ENCODE peak calls at places on chromosomes 16 and 17, in six cellular contexts. One of them, this sample, is unnamed.
A peak's percentile ranks its signal among the peaks of the same experiment; 100 is the strongest.

GRCh38 chr16:56632160-56632847 is at the start of gene MT1M:
- DNase-seq in SK-N-SH: peak; percentile 66
- DNase-seq in fibroblast of lung: no peak
- DNase-seq in cardiac muscle cell: peak; percentile 21
- DNase-seq in right lobe of liver: peak; percentile 72
- DNase-seq in left ventricle myocardium inferior: peak; percentile 72
- DNase-seq in this sample: peak; percentile 86

GRCh38 chr16:69928856-69929400 is 22.2 kb upstream of the CLEC18A start:
- DNase-seq in cardiac muscle cell: no peak
- DNase-seq in right lobe of liver: no peak
- DNase-seq in SK-N-SH: no peak
- DNase-seq in fibroblast of lung: no peak
- DNase-seq in left ventricle myocardium inferior: no peak
- DNase-seq in this sample: no peak

GRCh38 chr17:62869885-62870580 is 61.9 kb upstream of the MARCHF10 start:
- DNase-seq in SK-N-SH: peak; percentile 81
- DNase-seq in cardiac muscle cell: peak; percentile 80
- DNase-seq in right lobe of liver: no peak
- DNase-seq in left ventricle myocardium inferior: no peak
- DNase-seq in fibroblast of lung: peak; percentile 55
- DNase-seq in this sample: no peak

GRCh38 chr17:78351449-78352006 is 8.3 kb downstream of the SOCS3 start:
- DNase-seq in SK-N-SH: no peak
- DNase-seq in left ventricle myocardium inferior: peak; percentile 96
- DNase-seq in fibroblast of lung: peak; percentile 100
- DNase-seq in cardiac muscle cell: peak; percentile 100
- DNase-seq in right lobe of liver: peak; percentile 97
- DNase-seq in this sample: peak; percentile 94

GRCh38 chr16:19502395-19503131 is 19.3 kb downstream of the GDE1 start:
- DNase-seq in cardiac muscle cell: peak; percentile 86
- DNase-seq in right lobe of liver: peak; percentile 69
- DNase-seq in fibroblast of lung: peak; percentile 84
- DNase-seq in left ventricle myocardium inferior: peak; percentile 36
- DNase-seq in SK-N-SH: peak; percentile 66
- DNase-seq in this sample: no peak

GRCh38 chr16:70647461-70648359 is 1.4 kb downstream of the IL34 start:
- DNase-seq in right lobe of liver: no peak
- DNase-seq in cardiac muscle cell: peak; percentile 15
- DNase-seq in SK-N-SH: no peak
- DNase-seq in left ventricle myocardium inferior: no peak
- DNase-seq in fibroblast of lung: no peak
- DNase-seq in this sample: no peak

GRCh38 chr16:51431517-51432241 is 280.6 kb upstream of the SALL1 start:
- DNase-seq in cardiac muscle cell: peak; percentile 95
- DNase-seq in right lobe of liver: peak; percentile 38
- DNase-seq in fibroblast of lung: peak; percentile 97
- DNase-seq in SK-N-SH: peak; percentile 2
- DNase-seq in left ventricle myocardium inferior: no peak
- DNase-seq in this sample: no peak

GRCh38 chr17:61400786-61401279 is 1.2 kb downstream of the TBX2 start:
- DNase-seq in right lobe of liver: no peak
- DNase-seq in fibroblast of lung: peak; percentile 24
- DNase-seq in left ventricle myocardium inferior: no peak
- DNase-seq in cardiac muscle cell: peak; percentile 52
- DNase-seq in SK-N-SH: peak; percentile 77
- DNase-seq in this sample: no peak

GRCh38 chr16:28218109-28218508 is 6.3 kb upstream of the XPO6 start:
- DNase-seq in left ventricle myocardium inferior: no peak
- DNase-seq in SK-N-SH: no peak
- DNase-seq in cardiac muscle cell: peak; percentile 76
- DNase-seq in fibroblast of lung: peak; percentile 54
- DNase-seq in right lobe of liver: no peak
- DNase-seq in this sample: peak; percentile 36

GRCh38 chr16:4664538-4665418 is 28.6 kb upstream of the NUDT16L1 start:
- DNase-seq in fibroblast of lung: peak; percentile 10
- DNase-seq in right lobe of liver: peak; percentile 84
- DNase-seq in cardiac muscle cell: no peak
- DNase-seq in SK-N-SH: no peak
- DNase-seq in left ventricle myocardium inferior: peak; percentile 45
- DNase-seq in this sample: peak; percentile 75

GRCh38 chr16:4659363-4660353 is 33.7 kb upstream of the NUDT16L1 start:
- DNase-seq in cardiac muscle cell: no peak
- DNase-seq in left ventricle myocardium inferior: no peak
- DNase-seq in SK-N-SH: no peak
- DNase-seq in fibroblast of lung: no peak
- DNase-seq in right lobe of liver: no peak
- DNase-seq in this sample: no peak

GRCh38 chr16:4663756-4664465 is 29.5 kb upstream of the NUDT16L1 start:
- DNase-seq in left ventricle myocardium inferior: peak; percentile 53
- DNase-seq in fibroblast of lung: no peak
- DNase-seq in right lobe of liver: peak; percentile 88
- DNase-seq in cardiac muscle cell: peak; percentile 51
- DNase-seq in SK-N-SH: no peak
- DNase-seq in this sample: no peak

GRCh38 chr16:4660454-4661007 is 32.8 kb upstream of the NUDT16L1 start:
- DNase-seq in left ventricle myocardium inferior: peak; percentile 51
- DNase-seq in fibroblast of lung: peak; percentile 23
- DNase-seq in right lobe of liver: peak; percentile 79
- DNase-seq in SK-N-SH: peak; percentile 50
- DNase-seq in cardiac muscle cell: peak; percentile 64
- DNase-seq in this sample: peak; percentile 82

GRCh38 chr16:4661661-4662060 is 31.7 kb upstream of the NUDT16L1 start:
- DNase-seq in SK-N-SH: no peak
- DNase-seq in fibroblast of lung: no peak
- DNase-seq in right lobe of liver: no peak
- DNase-seq in cardiac muscle cell: no peak
- DNase-seq in left ventricle myocardium inferior: no peak
- DNase-seq in this sample: peak; percentile 78
- H3K36me3 ChIP-seq in SK-N-SH: no peaks in the 10 kb centered on the region
- H3K36me3 ChIP-seq in fibroblast of lung: peaks cover 12% of the 10 kb centered on the region
- H3K36me3 ChIP-seq in right lobe of liver: no peaks in the 10 kb centered on the region
- H3K36me3 ChIP-seq in cardiac muscle cell: peaks cover 8% of the 10 kb centered on the region
- H3K36me3 ChIP-seq in left ventricle myocardium inferior: peaks cover 43% of the 10 kb centered on the region
- H3K36me3 ChIP-seq in this sample: no peaks in the 10 kb centered on the region

DNA sequence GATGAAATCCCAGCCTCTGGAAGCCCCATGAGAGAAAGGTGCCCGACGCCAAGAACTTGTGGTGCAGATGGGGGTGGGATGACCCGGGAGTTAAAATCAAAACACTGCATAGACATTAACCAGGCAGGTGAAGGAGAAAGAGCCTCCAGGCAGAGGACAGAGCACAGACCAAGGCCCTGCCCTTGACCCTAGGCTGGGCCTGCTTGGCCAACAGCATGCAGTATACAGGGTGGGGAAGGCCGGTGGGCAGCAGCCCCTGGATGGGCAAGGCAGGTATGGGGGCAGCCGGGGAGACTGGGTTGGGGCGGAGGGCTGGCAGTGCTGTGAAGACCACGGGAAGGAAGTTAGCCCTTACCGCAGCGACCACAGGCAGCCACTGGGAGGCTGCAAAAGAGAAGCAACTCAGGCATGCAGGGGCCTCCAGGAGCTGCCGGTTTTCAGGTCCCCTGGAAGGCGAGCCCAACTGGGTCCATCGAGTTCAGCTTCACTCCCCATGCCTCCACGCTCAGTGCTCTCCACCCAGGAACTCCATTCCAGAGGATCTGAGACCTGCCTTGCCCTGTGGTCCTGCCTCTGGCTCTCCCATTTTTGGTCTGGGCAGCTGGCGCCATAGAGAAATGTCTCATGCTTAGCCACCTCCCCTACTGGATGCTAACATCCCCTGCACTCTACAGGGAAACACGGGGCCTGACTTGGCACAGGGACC is 81.2 kb downstream of the C16orf95 start:
- DNase-seq in left ventricle myocardium inferior: no peak
- DNase-seq in right lobe of liver: no peak
- DNase-seq in SK-N-SH: no peak
- DNase-seq in fibroblast of lung: no peak
- DNase-seq in cardiac muscle cell: no peak
- DNase-seq in this sample: no peak
- TF ChIP-seq CTCF in left ventricle myocardium inferior: no peak
- TF ChIP-seq CTCF in right lobe of liver: no peak
- TF ChIP-seq CTCF in SK-N-SH: no peak
- TF ChIP-seq CTCF in fibroblast of lung: no peak
- TF ChIP-seq CTCF in cardiac muscle cell: no peak
- TF ChIP-seq CTCF in this sample: no peak

GRCh38 chr16:84487358-84487757 is 17.1 kb downstream of the MEAK7 start:
- DNase-seq in cardiac muscle cell: no peak
- DNase-seq in fibroblast of lung: no peak
- DNase-seq in left ventricle myocardium inferior: no peak
- DNase-seq in SK-N-SH: no peak
- DNase-seq in right lobe of liver: no peak
- DNase-seq in this sample: no peak
- H3K36me3 ChIP-seq in cardiac muscle cell: peaks cover 7% of the 10 kb centered on the region
- H3K36me3 ChIP-seq in fibroblast of lung: peaks cover 16% of the 10 kb centered on the region
- H3K36me3 ChIP-seq in left ventricle myocardium inferior: peaks cover 61% of the 10 kb centered on the region
- H3K36me3 ChIP-seq in SK-N-SH: peaks cover 37% of the 10 kb centered on the region
- H3K36me3 ChIP-seq in right lobe of liver: no peaks in the 10 kb centered on the region
- H3K36me3 ChIP-seq in this sample: peaks cover 49% of the 10 kb centered on the region

GRCh38 chr17:72661093-72661944 is 431.2 kb downstream of the SLC39A11 start:
- DNase-seq in right lobe of liver: no peak
- DNase-seq in fibroblast of lung: no peak
- DNase-seq in SK-N-SH: peak; percentile 27
- DNase-seq in cardiac muscle cell: no peak
- DNase-seq in left ventricle myocardium inferior: no peak
- DNase-seq in this sample: no peak
- TF ChIP-seq CTCF in right lobe of liver: no peak
- TF ChIP-seq CTCF in fibroblast of lung: peak; percentile 32
- TF ChIP-seq CTCF in SK-N-SH: peak; percentile 47
- TF ChIP-seq CTCF in cardiac muscle cell: peak; percentile 13
- TF ChIP-seq CTCF in left ventricle myocardium inferior: no peak
- TF ChIP-seq CTCF in this sample: no peak

DNA sequence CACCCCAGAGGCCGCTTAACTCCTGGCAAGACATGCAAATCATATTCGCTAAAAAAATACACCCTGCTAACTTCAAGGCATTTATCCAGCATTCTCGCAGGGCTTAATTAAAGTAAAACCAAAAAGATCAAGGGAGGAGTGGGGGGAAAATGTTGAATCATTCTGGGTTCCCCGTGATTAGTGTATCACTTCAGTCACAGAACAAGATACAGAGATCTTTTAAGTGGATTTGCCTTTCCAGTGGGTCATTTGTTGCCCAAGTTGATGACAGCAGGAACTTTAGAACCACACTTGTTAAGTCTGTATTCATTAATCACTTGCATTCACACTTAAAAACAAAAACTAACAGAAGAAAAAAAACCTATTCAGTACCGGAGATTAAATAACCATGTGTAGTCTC is 17.3 kb downstream of the CRYBA1 start:
- DNase-seq in SK-N-SH: no peak
- DNase-seq in left ventricle myocardium inferior: no peak
- DNase-seq in fibroblast of lung: no peak
- DNase-seq in cardiac muscle cell: no peak
- DNase-seq in right lobe of liver: no peak
- DNase-seq in this sample: no peak
- H3K36me3 ChIP-seq in SK-N-SH: peaks cover 72% of the 10 kb centered on the region
- H3K36me3 ChIP-seq in left ventricle myocardium inferior: peaks cover 83% of the 10 kb centered on the region
- H3K36me3 ChIP-seq in fibroblast of lung: peaks cover 7% of the 10 kb centered on the region
- H3K36me3 ChIP-seq in cardiac muscle cell: peaks cover 63% of the 10 kb centered on the region
- H3K36me3 ChIP-seq in right lobe of liver: no peaks in the 10 kb centered on the region
- H3K36me3 ChIP-seq in this sample: peaks cover 87% of the 10 kb centered on the region

GRCh38 chr16:14629612-14629918 is 495 bp downstream of the PARN start:
- DNase-seq in fibroblast of lung: peak; percentile 5
- DNase-seq in SK-N-SH: no peak
- DNase-seq in right lobe of liver: no peak
- DNase-seq in left ventricle myocardium inferior: no peak
- DNase-seq in cardiac muscle cell: no peak
- DNase-seq in this sample: no peak

GRCh38 chr16:14628806-14629611 is 1.1 kb downstream of the PARN start:
- DNase-seq in cardiac muscle cell: peak; percentile 8
- DNase-seq in SK-N-SH: peak; percentile 17
- DNase-seq in fibroblast of lung: no peak
- DNase-seq in right lobe of liver: no peak
- DNase-seq in left ventricle myocardium inferior: no peak
- DNase-seq in this sample: no peak

GRCh38 chr16:14632693-14633569 is at the start of gene BFAR:
- DNase-seq in cardiac muscle cell: peak; percentile 99
- DNase-seq in SK-N-SH: peak; percentile 94
- DNase-seq in right lobe of liver: peak; percentile 99
- DNase-seq in fibroblast of lung: peak; percentile 96
- DNase-seq in left ventricle myocardium inferior: peak; percentile 100
- DNase-seq in this sample: peak; percentile 99

GRCh38 chr16:14627088-14627487 is 3.0 kb downstream of the PARN start:
- DNase-seq in cardiac muscle cell: no peak
- DNase-seq in fibroblast of lung: no peak
- DNase-seq in left ventricle myocardium inferior: no peak
- DNase-seq in SK-N-SH: no peak
- DNase-seq in right lobe of liver: no peak
- DNase-seq in this sample: no peak

GRCh38 chr16:14629919-14630619 is at the start of gene PARN:
- DNase-seq in left ventricle myocardium inferior: peak; percentile 95
- DNase-seq in SK-N-SH: peak; percentile 98
- DNase-seq in fibroblast of lung: peak; percentile 97
- DNase-seq in right lobe of liver: peak; percentile 98
- DNase-seq in cardiac muscle cell: peak; percentile 97
- DNase-seq in this sample: peak; percentile 98
- TF ChIP-seq CTCF in left ventricle myocardium inferior: no peak
- TF ChIP-seq CTCF in SK-N-SH: no peak
- TF ChIP-seq CTCF in fibroblast of lung: no peak
- TF ChIP-seq CTCF in right lobe of liver: no peak
- TF ChIP-seq CTCF in cardiac muscle cell: no peak
- TF ChIP-seq CTCF in this sample: no peak